ENCODE peak calls at places on chromosomes 2 and 18, in six cellular contexts. A is NCI-H1694 treated with DMSO at 0.1 percent for 48 hours; S is activated naive CD4-positive, alpha-beta T cell; K is activated T-cell treated with anti-CD3 and anti-CD28 coated beads for 1 hour; F is COR-L47; E is ACHN. U is an unnamed sample.

GRCh38 chr18:59008302-59008974 is 131.2 kb upstream of the SEC11C start:
- DNase-seq in K (no peak), F (no peak), A (no peak), E (no peak), S (no peak), U (no peak)

GRCh38 chr18:51162617-51163016 is 34.9 kb downstream of the MEX3C start:
- DNase-seq in K (no peak), F (no peak), A (no peak), E (no peak), S (no peak), U (no peak)

GRCh38 chr18:31633416-31634330 is 42.0 kb downstream of the TTR start:
- DNase-seq in S (no peak), F (no peak), A (no peak), E (no peak), K (no peak), U (no peak)

GRCh38 chr18:63882333-63883141 is 5.0 kb upstream of the SERPINB2 start:
- DNase-seq in F (no peak), E (peak), S (no peak), A (no peak), K (no peak), U (no peak)

GRCh38 chr2:223041527-223042109 is 10.4 kb upstream of the KCNE4 start:
- DNase-seq in E (peak), S (no peak), K (no peak), F (no peak), A (no peak), U (no peak)

GRCh38 chr2:117771969-117772630 is 42.4 kb upstream of the DDX18 start:
- DNase-seq in A (peak), F (peak), E (peak), K (no peak), S (no peak), U (no peak)

GRCh38 chr2:158936978-158937377 is 31.5 kb upstream of the TANC1 start:
- DNase-seq in F (no peak), K (no peak), A (no peak), E (no peak), S (no peak), U (no peak)

GRCh38 chr18:50061876-50062517 is 132.9 kb downstream of the MYO5B start:
- DNase-seq in A (no peak), E (no peak), K (no peak), S (no peak), F (peak), U (no peak)

GRCh38 chr2:109230980-109231420 is 102.0 kb downstream of the SH3RF3 start:
- DNase-seq in K (no peak), E (no peak), S (no peak), F (no peak), A (peak), U (no peak)

GRCh38 chr2:230512955-230513748 is 97.2 kb downstream of the SP100 start:
- DNase-seq in E (no peak), S (no peak), A (no peak), K (no peak), F (no peak), U (no peak)

GRCh38 chr2:51866361-51866760 is 834.4 kb upstream of the NRXN1 start:
- DNase-seq in F (no peak), S (no peak), E (no peak), K (no peak), A (no peak), U (no peak)

GRCh38 chr2:205909194-205909572 is 176.8 kb downstream of the INO80D start:
- DNase-seq in K (no peak), S (no peak), F (no peak), A (no peak), E (no peak), U (no peak)

GRCh38 chr2:240632291-240632670 is 7.0 kb downstream of the GPR35 start:
- DNase-seq in K (no peak), F (no peak), S (no peak), E (no peak), A (no peak), U (no peak)

GRCh38 chr2:42386684-42387083 is 25.7 kb upstream of the COX7A2L start:
- DNase-seq in F (no peak), E (peak), A (no peak), S (no peak), K (no peak), U (no peak)

U was measured in D721Med.